ENCODE peak calls at places on chromosomes 13 and 19, in five cellular contexts. M is lower lobe of right lung, A is fibroblast of lung, J is stomach, Y is tibial artery. E is an unnamed sample.

GRCh38 chr19:2549701-2550191 is 73.8 kb downstream of the GADD45B start:
- DNase-seq in M (peak; percentile 86), A (peak; percentile 98), J (peak; percentile 43), Y (peak; percentile 90), E (no peak)

GRCh38 chr13:98276486-98276885 is 99.4 kb upstream of the RNF113B start:
- DNase-seq in M (no peak), A (no peak), J (no peak), Y (no peak), E (no peak)

GRCh38 chr13:20230913-20231838 is 943 bp downstream of the GJB6 start:
- DNase-seq in M (no peak), A (no peak), J (no peak), Y (no peak), E (no peak)

GRCh38 chr19:41994521-41994971 is 516 bp upstream of the ATP1A3 start:
- DNase-seq in M (no peak), A (no peak), J (no peak), Y (no peak), E (no peak)

GRCh38 chr19:33797821-33798633 is 1.4 kb downstream of the KCTD15 start:
- DNase-seq in M (no peak), A (peak; percentile 58), J (peak; percentile 57), Y (peak; percentile 30), E (no peak)

GRCh38 chr19:10389863-10390262 is 9.5 kb upstream of the TYK2 start:
- DNase-seq in M (no peak), A (no peak), J (no peak), Y (no peak), E (no peak)

GRCh38 chr13:20566424-20566916 is 487 bp upstream of the IFT88 start:
- DNase-seq in M (no peak), A (peak; percentile 84), J (no peak), Y (peak; percentile 46), E (no peak)

GRCh38 chr19:57099199-57099661 is 20.6 kb upstream of the USP29 start:
- DNase-seq in M (peak; percentile 70), A (peak; percentile 34), J (peak; percentile 49), Y (peak; percentile 25), E (peak; percentile 52)

GRCh38 chr13:113595131-113595530 is 10.6 kb downstream of the TFDP1 start:
- DNase-seq in M (peak; percentile 3), A (no peak), J (peak; percentile 7), Y (peak; percentile 2), E (no peak)

GRCh38 chr13:33547035-33547434 is 261.5 kb upstream of the STARD13 start:
- DNase-seq in M (no peak), A (no peak), J (no peak), Y (no peak), E (no peak)

GRCh38 chr13:98462241-98462882 is 114.5 kb downstream of the STK24 start:
- DNase-seq in M (no peak), A (no peak), J (no peak), Y (no peak), E (no peak)

GRCh38 chr19:1304197-1304924 is 18.7 kb downstream of the EFNA2 start:
- DNase-seq in M (no peak), A (no peak), J (peak; percentile 56), Y (no peak), E (no peak)

GRCh38 chr13:39672378-39673132 is 17.1 kb downstream of the COG6 start:
- DNase-seq in M (no peak), A (no peak), J (no peak), Y (no peak), E (no peak)

GRCh38 chr19:19746286-19747213 is 13.6 kb upstream of the ZNF14 start:
- DNase-seq in M (no peak), A (no peak), J (peak; percentile 9), Y (no peak), E (no peak)

GRCh38 chr19:1183543-1184172 is 9.6 kb upstream of the SBNO2 start:
- DNase-seq in M (peak; percentile 74), A (peak; percentile 38), J (peak; percentile 76), Y (no peak), E (no peak)

GRCh38 chr19:55176116-55176515 is 4.0 kb downstream of the SYT5 start:
- DNase-seq in M (no peak), A (no peak), J (no peak), Y (no peak), E (no peak)

GRCh38 chr19:13979224-13979623 is 26.9 kb downstream of the RFX1 start:
- DNase-seq in M (no peak), A (no peak), J (no peak), Y (no peak), E (no peak)

GRCh38 chr19:13979686-13980085 is 26.4 kb downstream of the RFX1 start:
- DNase-seq in M (no peak), A (no peak), J (no peak), Y (no peak), E (no peak)

GRCh38 chr19:13978306-13978705 is 26.0 kb downstream of the DCAF15 start:
- DNase-seq in M (peak; percentile 86), A (no peak), J (peak; percentile 70), Y (peak; percentile 89), E (no peak)

GRCh38 chr19:13977803-13978202 is 25.5 kb downstream of the DCAF15 start:
- DNase-seq in M (no peak), A (no peak), J (no peak), Y (no peak), E (no peak)

DNA sequence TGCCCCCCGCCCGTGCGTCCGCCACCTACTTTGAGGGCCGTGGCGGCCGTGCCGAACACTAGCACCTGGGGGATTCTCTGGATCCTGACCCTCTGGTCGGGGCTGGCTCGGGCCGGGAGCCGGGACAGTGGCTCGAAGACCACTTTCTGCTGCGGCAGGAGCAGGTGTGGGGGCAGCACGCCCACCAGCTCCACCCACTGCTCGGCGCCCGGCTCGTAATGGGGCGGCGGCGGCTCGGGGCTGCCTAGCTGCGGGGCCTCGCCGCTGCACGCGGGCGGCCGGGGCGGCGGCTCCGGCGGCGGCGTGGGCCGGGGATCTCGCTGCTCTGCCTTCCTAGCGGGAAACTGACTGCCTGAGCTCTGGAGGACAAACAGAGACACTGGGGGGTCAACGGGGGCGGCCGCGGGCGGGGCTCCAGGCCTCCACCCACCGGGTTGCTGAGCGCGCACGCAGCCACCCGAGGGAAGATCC is 26.4 kb downstream of the DCAF15 start:
- DNase-seq in M (no peak), A (no peak), J (no peak), Y (no peak), E (peak; percentile 33)
- TF ChIP-seq CTCF in M (no peak), A (no peak), J (no peak), Y (no peak), E (no peak)

GRCh38 chr13:48072787-48073186 is 22.1 kb downstream of the MED4 start:
- DNase-seq in M (no peak), A (no peak), J (no peak), Y (no peak), E (no peak)

GRCh38 chr13:48074006-48074405 is 20.9 kb downstream of the MED4 start:
- DNase-seq in M (no peak), A (no peak), J (no peak), Y (no peak), E (no peak)

GRCh38 chr13:48081739-48082138 is 13.2 kb downstream of the MED4 start:
- DNase-seq in M (no peak), A (no peak), J (no peak), Y (no peak), E (no peak)

GRCh38 chr13:48072304-48072703 is 22.6 kb downstream of the MED4 start:
- DNase-seq in M (no peak), A (no peak), J (no peak), Y (no peak), E (no peak)

GRCh38 chr13:48078251-48078656 is 16.6 kb downstream of the MED4 start:
- DNase-seq in M (no peak), A (peak; percentile 3), J (no peak), Y (no peak), E (peak; percentile 24)
- TF ChIP-seq CTCF in M (no peak), A (no peak), J (no peak), Y (no peak), E (no peak)

GRCh38 chr13:41025518-41025917 is 6.4 kb upstream of the ELF1 start:
- DNase-seq in M (no peak), A (no peak), J (no peak), Y (no peak), E (no peak)

GRCh38 chr13:41032646-41033396 is 13.7 kb upstream of the ELF1 start:
- DNase-seq in M (no peak), A (no peak), J (no peak), Y (no peak), E (no peak)

GRCh38 chr13:41028051-41028450 is 8.9 kb upstream of the ELF1 start:
- DNase-seq in M (no peak), A (peak; percentile 26), J (no peak), Y (no peak), E (no peak)

GRCh38 chr13:41026806-41027205 is 7.7 kb upstream of the ELF1 start:
- DNase-seq in M (no peak), A (no peak), J (no peak), Y (no peak), E (no peak)

DNA sequence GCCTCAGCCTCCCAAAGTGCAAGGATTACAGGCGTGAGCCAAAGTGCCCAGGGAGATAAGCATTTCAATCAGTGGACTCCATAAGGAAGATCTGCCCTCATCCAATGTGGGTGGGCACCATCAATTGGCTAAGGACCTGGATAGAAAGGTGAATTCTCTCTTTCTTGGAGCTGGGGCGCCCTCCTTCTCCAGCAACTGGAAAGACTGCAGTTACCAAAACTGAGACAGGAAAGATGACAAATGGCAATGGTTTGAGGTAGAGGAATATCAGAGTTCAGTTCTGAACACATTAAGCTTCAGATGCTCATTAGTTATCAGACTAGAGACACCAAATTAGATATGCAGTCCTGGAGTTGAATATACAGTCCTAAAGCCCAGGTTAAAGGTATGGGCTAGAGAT is 10.5 kb upstream of the ELF1 start:
- DNase-seq in M (no peak), A (no peak), J (no peak), Y (no peak), E (no peak)
- TF ChIP-seq CTCF in M (no peak), A (no peak), J (no peak), Y (no peak), E (no peak)

GRCh38 chr19:35613574-35613973 is 1.0 kb downstream of the HAUS5 start:
- DNase-seq in M (no peak), A (no peak), J (no peak), Y (no peak), E (no peak)

GRCh38 chr19:35612224-35612558 is 344 bp upstream of the HAUS5 start:
- DNase-seq in M (no peak), A (no peak), J (no peak), Y (no peak), E (peak; percentile 21)

GRCh38 chr19:35609881-35610353 is 2.6 kb upstream of the HAUS5 start:
- DNase-seq in M (no peak), A (no peak), J (no peak), Y (no peak), E (peak; percentile 41)

GRCh38 chr19:35615036-35615435 is 2.5 kb downstream of the HAUS5 start:
- DNase-seq in M (no peak), A (no peak), J (no peak), Y (no peak), E (no peak)

DNA sequence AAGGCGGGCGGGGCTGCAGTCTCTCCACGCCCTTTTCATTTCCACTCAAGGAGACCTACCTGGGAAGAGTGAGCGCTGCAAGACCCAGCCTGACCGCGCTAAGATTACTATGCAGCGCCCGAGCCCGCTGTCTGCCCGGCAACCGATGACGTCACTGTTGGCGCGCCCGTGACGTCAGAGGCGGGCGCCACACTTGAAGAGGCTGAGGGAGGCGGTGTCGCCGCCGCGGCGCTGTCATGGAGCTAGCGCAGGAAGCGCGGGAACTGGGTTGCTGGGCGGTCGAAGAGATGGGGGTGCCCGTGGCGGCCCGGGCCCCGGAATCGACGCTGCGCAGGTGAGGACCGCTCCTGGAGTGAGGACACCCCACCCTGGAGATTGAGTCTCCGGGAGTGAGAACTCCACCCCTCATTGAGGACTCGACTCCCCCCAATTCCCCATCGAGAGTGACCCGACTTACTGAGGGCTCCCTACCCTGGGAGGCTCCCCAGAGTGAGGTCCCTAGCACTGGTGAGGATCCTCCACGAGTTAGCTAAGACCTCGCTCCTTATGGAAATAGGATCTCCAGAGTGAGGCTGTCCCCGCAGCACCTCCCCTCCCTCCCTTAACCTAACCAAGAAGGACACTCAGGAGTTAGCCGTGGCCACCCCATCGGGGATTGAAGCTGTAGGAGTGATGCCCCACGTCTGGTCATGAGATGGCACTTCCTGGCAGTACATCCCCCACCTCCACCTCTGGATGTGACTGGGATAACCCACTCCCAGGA is at the start of gene HAUS5:
- DNase-seq in M (peak; percentile 95), A (peak; percentile 86), J (peak; percentile 99), Y (peak; percentile 95), E (peak; percentile 99)
- TF ChIP-seq CTCF in M (peak; percentile 9), A (no peak), J (no peak), Y (no peak), E (no peak)